ENCODE peak calls at places on chromosomes 11 and 22, in seven cellular contexts. P is aorta; K is pancreas; C is activated CD4-positive, alpha-beta T cell treated with anti-CD3 and anti-CD28 coated beads for 36 hours; N is T-cell; U is effector memory CD8-positive, alpha-beta T cell; B is right lobe of liver. T is an unnamed sample.

GRCh38 chr11:131640320-131640719 is 269.9 kb downstream of the NTM start:
- ATAC-seq in P (no peak), K (no peak), C (no peak), N (no peak), U (no peak), B (no peak), T (no peak)

GRCh38 chr22:38262051-38262795 is 10.6 kb downstream of the TMEM184B start:
- ATAC-seq in P (peak), K (peak), C (peak), N (peak), U (peak), B (peak), T (peak)

GRCh38 chr11:86814775-86815174 is 14.4 kb downstream of the PRSS23 start:
- ATAC-seq in P (peak), K (no peak), C (no peak), N (no peak), U (no peak), B (no peak), T (no peak)

GRCh38 chr22:26636296-26636695 is 14.5 kb downstream of the CRYBA4 start:
- ATAC-seq in P (no peak), K (no peak), C (no peak), N (no peak), U (no peak), B (no peak), T (no peak)

GRCh38 chr11:67277231-67277961 is 11.1 kb downstream of the GRK2 start:
- ATAC-seq in P (peak), K (no peak), C (peak), N (peak), U (peak), B (peak), T (peak)

GRCh38 chr22:37182101-37182948 is 5.7 kb downstream of the C1QTNF6 start:
- ATAC-seq in P (no peak), K (no peak), C (no peak), N (no peak), U (no peak), B (no peak), T (no peak)

GRCh38 chr11:10866893-10867331 is 9.1 kb upstream of the ZBED5 start:
- ATAC-seq in P (no peak), K (no peak), C (no peak), N (no peak), U (no peak), B (peak), T (no peak)

GRCh38 chr11:16587670-16588069 is 150.8 kb upstream of the C11orf58 start:
- ATAC-seq in P (no peak), K (peak), C (no peak), N (no peak), U (no peak), B (no peak), T (no peak)

GRCh38 chr11:76810151-76810853 is 27.1 kb downstream of the TSKU start:
- ATAC-seq in P (peak), K (peak), C (peak), N (no peak), U (no peak), B (peak), T (peak)

GRCh38 chr11:101618691-101619090 is 34.9 kb upstream of the TRPC6 start:
- ATAC-seq in P (no peak), K (no peak), C (no peak), N (no peak), U (no peak), B (no peak), T (peak)

GRCh38 chr11:65400295-65401072 is 14.0 kb downstream of the FRMD8 start:
- ATAC-seq in P (no peak), K (no peak), C (no peak), N (no peak), U (no peak), B (no peak), T (no peak)

GRCh38 chr11:83956119-83956697 is 670.0 kb upstream of the CCDC90B start:
- ATAC-seq in P (peak), K (no peak), C (no peak), N (no peak), U (no peak), B (no peak), T (no peak)

GRCh38 chr11:117488996-117489952 is 161.6 kb downstream of the CEP164 start:
- ATAC-seq in P (no peak), K (no peak), C (no peak), N (no peak), U (no peak), B (no peak), T (no peak)

GRCh38 chr11:95924414-95924760 is 480 bp upstream of the MTMR2 start:
- ATAC-seq in P (peak), K (peak), C (no peak), N (peak), U (peak), B (peak), T (no peak)

GRCh38 chr11:96197801-96198465 is 145.1 kb downstream of the MAML2 start:
- ATAC-seq in P (no peak), K (no peak), C (peak), N (no peak), U (no peak), B (peak), T (no peak)

GRCh38 chr22:45612940-45613339 is 58.7 kb upstream of the ATXN10 start:
- ATAC-seq in P (peak), K (no peak), C (no peak), N (no peak), U (peak), B (no peak), T (peak)

T was measured in esophagus mucosa.